ENCODE peak calls at places on chromosome 1, in four cellular contexts. N is stimulated activated CD8-positive, alpha-beta memory T cell treated with anti-CD3 and anti-CD28 coated beads, Interleukin-15, amount 100 ng/mL, for 48 hours; C is pons; M is cardiac fibroblast. A is an unnamed sample.

GRCh38 chr1:55310517-55310927 is 95.4 kb upstream of the USP24 start:
- DNase-seq in N (peak), C (no peak), M (peak), A (no peak)

GRCh38 chr1:36874271-36875017 is 159.9 kb downstream of the GRIK3 start:
- DNase-seq in N (no peak), C (no peak), M (no peak), A (no peak)

GRCh38 chr1:58618303-58618702 is 41.3 kb upstream of the TACSTD2 start:
- DNase-seq in N (no peak), C (peak), M (peak), A (no peak)

GRCh38 chr1:45340816-45341215 is 576 bp upstream of the MUTYH start:
- DNase-seq in N (no peak), C (no peak), M (peak), A (peak)

GRCh38 chr1:78884685-78885452 is 121.7 kb downstream of the ADGRL4 start:
- DNase-seq in N (no peak), C (peak), M (peak), A (no peak)

GRCh38 chr1:206911064-206911663 is 10.6 kb downstream of the FCMR start:
- DNase-seq in N (no peak), C (no peak), M (peak), A (peak)

GRCh38 chr1:155123801-155124200 is 3.9 kb upstream of the EFNA1 start:
- DNase-seq in N (no peak), C (no peak), M (no peak), A (no peak)

GRCh38 chr1:175824079-175824478 is 80.7 kb upstream of the TNR start:
- DNase-seq in N (no peak), C (no peak), M (no peak), A (no peak)

GRCh38 chr1:16926491-16927195 is 4.9 kb downstream of the CROCC start:
- DNase-seq in N (no peak), C (no peak), M (no peak), A (no peak)

GRCh38 chr1:17405898-17406759 is 33.3 kb downstream of the RCC2 start:
- DNase-seq in N (peak), C (peak), M (peak), A (peak)

GRCh38 chr1:153685578-153686340 is 7.3 kb downstream of the NPR1 start:
- DNase-seq in N (no peak), C (no peak), M (no peak), A (no peak)

GRCh38 chr1:161335796-161336195 is 21.6 kb downstream of the SDHC start:
- DNase-seq in N (no peak), C (no peak), M (peak), A (no peak)

GRCh38 chr1:54273092-54273836 is 73.3 kb downstream of the MRPL37 start:
- DNase-seq in N (no peak), C (peak), M (peak), A (no peak)

GRCh38 chr1:3650248-3651010 is 526 bp upstream of the WRAP73 start:
- DNase-seq in N (no peak), C (no peak), M (no peak), A (no peak)

GRCh38 chr1:110483308-110483685 is 32.3 kb downstream of the PROK1 start:
- DNase-seq in N (no peak), C (no peak), M (no peak), A (no peak)

GRCh38 chr1:7679873-7680790 is 91.0 kb upstream of the VAMP3 start:
- DNase-seq in N (peak), C (peak), M (peak), A (no peak)

GRCh38 chr1:40476924-40477679 is at the start of gene ZFP69:
- DNase-seq in N (peak), C (peak), M (peak), A (peak)

GRCh38 chr1:228180271-228180987 is 14.8 kb downstream of the IBA57 start:
- DNase-seq in N (no peak), C (no peak), M (no peak), A (peak)

GRCh38 chr1:40404670-40405462 is 31.3 kb downstream of the SMAP2 start:
- DNase-seq in N (no peak), C (peak), M (peak), A (peak)

GRCh38 chr1:13863701-13864100 is 163.7 kb downstream of the PRDM2 start:
- DNase-seq in N (no peak), C (no peak), M (peak), A (no peak)

A was measured in HepG2.